ENCODE peak calls at places on chromosomes 3 and 15, in six cellular contexts. V is choroid plexus epithelial cell, F is dorsolateral prefrontal cortex, H is DND-41, W is cardiac muscle cell, E is GM20000. X is an unnamed sample.

GRCh38 chr3:85303156-85303555 is 344.4 kb downstream of the CADM2 start:
- DNase-seq in V (no peak), F (no peak), H (no peak), W (no peak), E (no peak), X (no peak)

GRCh38 chr3:132543016-132543739 is 53.9 kb upstream of the ACKR4 start:
- DNase-seq in V (peak; percentile 97), F (no peak), H (no peak), W (peak; percentile 78), E (no peak), X (no peak)

GRCh38 chr3:193134895-193135294 is 106.1 kb upstream of the PLAAT1 start:
- DNase-seq in V (no peak), F (no peak), H (no peak), W (peak; percentile 45), E (no peak), X (no peak)

GRCh38 chr3:112149136-112149535 is 16.1 kb upstream of the GCSAM start:
- DNase-seq in V (no peak), F (no peak), H (no peak), W (no peak), E (no peak), X (no peak)

GRCh38 chr3:114212646-114213045 is 24.7 kb downstream of the ZNF80 start:
- DNase-seq in V (no peak), F (no peak), H (no peak), W (no peak), E (no peak), X (no peak)

GRCh38 chr15:41620536-41621199 is 39.5 kb upstream of the MGA start:
- DNase-seq in V (no peak), F (no peak), H (no peak), W (no peak), E (peak; percentile 35), X (no peak)

GRCh38 chr15:83871808-83872559 is 218.1 kb downstream of the ADAMTSL3 start:
- DNase-seq in V (peak; percentile 78), F (no peak), H (no peak), W (peak; percentile 63), E (peak; percentile 39), X (no peak)

GRCh38 chr3:167451282-167451681 is 22.6 kb downstream of the SERPINI2 start:
- DNase-seq in V (no peak), F (no peak), H (no peak), W (no peak), E (no peak), X (no peak)

GRCh38 chr3:63986147-63986546 is 37.1 kb downstream of the PSMD6 start:
- DNase-seq in V (peak; percentile 38), F (no peak), H (no peak), W (no peak), E (no peak), X (no peak)

GRCh38 chr3:15342252-15342651 is 9.9 kb upstream of the SH3BP5 start:
- DNase-seq in V (no peak), F (no peak), H (no peak), W (no peak), E (no peak), X (no peak)

GRCh38 chr3:105539897-105540296 is 173.2 kb downstream of the ALCAM start:
- DNase-seq in V (no peak), F (no peak), H (no peak), W (no peak), E (no peak), X (no peak)

GRCh38 chr3:11136871-11137626 is 17.2 kb upstream of the HRH1 start:
- DNase-seq in V (peak; percentile 100), F (peak; percentile 64), H (no peak), W (peak; percentile 99), E (no peak), X (no peak)

GRCh38 chr15:25094519-25094918 is 139.7 kb downstream of the SNRPN start:
- DNase-seq in V (no peak), F (no peak), H (no peak), W (no peak), E (no peak), X (no peak)

GRCh38 chr3:101954361-101954760 is 105.0 kb downstream of the NFKBIZ start:
- DNase-seq in V (no peak), F (no peak), H (no peak), W (no peak), E (no peak), X (no peak)

GRCh38 chr3:64224826-64225606 is at the start of gene PRICKLE2:
- DNase-seq in V (peak; percentile 94), F (peak; percentile 83), H (no peak), W (peak; percentile 89), E (peak; percentile 47), X (peak; percentile 74)

GRCh38 chr15:45795487-45796069 is 160.7 kb downstream of the SQOR start:
- DNase-seq in V (peak; percentile 35), F (no peak), H (peak; percentile 20), W (peak; percentile 60), E (peak; percentile 22), X (no peak)

GRCh38 chr3:172208586-172209332 is 169.4 kb downstream of the FNDC3B start:
- DNase-seq in V (no peak), F (no peak), H (peak; percentile 5), W (no peak), E (no peak), X (no peak)

GRCh38 chr15:42692997-42693396 is 43.9 kb downstream of the CDAN1 start:
- DNase-seq in V (no peak), F (no peak), H (no peak), W (no peak), E (no peak), X (no peak)

GRCh38 chr3:75171632-75172230 is 492.4 kb upstream of the FRG2C start:
- DNase-seq in V (peak; percentile 49), F (no peak), H (no peak), W (peak; percentile 20), E (no peak), X (no peak)

GRCh38 chr3:10808974-10809373 is 7.1 kb upstream of the SLC6A11 start:
- DNase-seq in V (no peak), F (no peak), H (no peak), W (no peak), E (no peak), X (no peak)

GRCh38 chr3:144185291-144185690 is 213.7 kb downstream of the DIPK2A start:
- DNase-seq in V (no peak), F (no peak), H (no peak), W (no peak), E (no peak), X (no peak)

GRCh38 chr3:99875925-99876781 is 58.5 kb downstream of the CMSS1 start:
- DNase-seq in V (peak; percentile 86), F (peak; percentile 84), H (no peak), W (peak; percentile 86), E (peak; percentile 86), X (peak; percentile 79)

GRCh38 chr15:68691667-68692066 is 112.9 kb downstream of the CORO2B start:
- DNase-seq in V (no peak), F (no peak), H (no peak), W (peak; percentile 6), E (no peak), X (no peak)

GRCh38 chr3:130906374-130906995 is 12.6 kb downstream of the ATP2C1 start:
- DNase-seq in V (peak; percentile 54), F (no peak), H (no peak), W (peak; percentile 46), E (no peak), X (no peak)

GRCh38 chr3:108406661-108407206 is 103.7 kb downstream of the MYH15 start:
- DNase-seq in V (peak; percentile 86), F (no peak), H (peak; percentile 37), W (peak; percentile 82), E (peak; percentile 59), X (no peak)

GRCh38 chr3:16151109-16151508 is 23.4 kb upstream of the GALNT15 start:
- DNase-seq in V (peak; percentile 93), F (peak; percentile 68), H (no peak), W (peak; percentile 95), E (no peak), X (no peak)

GRCh38 chr3:30293621-30294240 is 312.7 kb upstream of the TGFBR2 start:
- DNase-seq in V (peak; percentile 79), F (no peak), H (no peak), W (peak; percentile 21), E (no peak), X (no peak)

GRCh38 chr3:81925385-81925784 is 163.9 kb upstream of the GBE1 start:
- DNase-seq in V (no peak), F (no peak), H (no peak), W (no peak), E (no peak), X (no peak)

GRCh38 chr15:67385971-67386370 is 131.4 kb downstream of the IQCH start:
- DNase-seq in V (peak; percentile 27), F (no peak), H (no peak), W (no peak), E (no peak), X (no peak)
- TF ChIP-seq CTCF in V (peak; percentile 48), F (no peak), H (no peak), W (peak; percentile 20), E (no peak), X (no peak)

GRCh38 chr3:71080517-71081083 is 502.9 kb downstream of the FOXP1 start:
- DNase-seq in V (no peak), F (no peak), H (no peak), W (no peak), E (no peak), X (no peak)

GRCh38 chr3:71077070-71077469 is 506.5 kb downstream of the FOXP1 start:
- DNase-seq in V (no peak), F (no peak), H (no peak), W (no peak), E (no peak), X (no peak)

GRCh38 chr3:71078723-71079525 is 504.6 kb downstream of the FOXP1 start:
- DNase-seq in V (no peak), F (no peak), H (no peak), W (no peak), E (no peak), X (no peak)

GRCh38 chr3:71076361-71076997 is 507.0 kb downstream of the FOXP1 start:
- DNase-seq in V (peak; percentile 78), F (no peak), H (no peak), W (peak; percentile 49), E (no peak), X (no peak)

GRCh38 chr3:71078199-71078598 is 505.3 kb downstream of the FOXP1 start:
- DNase-seq in V (no peak), F (no peak), H (no peak), W (no peak), E (no peak), X (no peak)
- TF ChIP-seq CTCF in V (no peak), F (no peak), H (no peak), W (no peak), E (no peak), X (no peak)

GRCh38 chr15:79195802-79196201 is 86.7 kb upstream of the ANKRD34C start:
- DNase-seq in V (no peak), F (no peak), H (no peak), W (no peak), E (no peak), X (no peak)
- TF ChIP-seq CTCF in V (peak; percentile 21), F (no peak), H (peak; percentile 22), W (no peak), E (no peak), X (peak; percentile 42)

DNA sequence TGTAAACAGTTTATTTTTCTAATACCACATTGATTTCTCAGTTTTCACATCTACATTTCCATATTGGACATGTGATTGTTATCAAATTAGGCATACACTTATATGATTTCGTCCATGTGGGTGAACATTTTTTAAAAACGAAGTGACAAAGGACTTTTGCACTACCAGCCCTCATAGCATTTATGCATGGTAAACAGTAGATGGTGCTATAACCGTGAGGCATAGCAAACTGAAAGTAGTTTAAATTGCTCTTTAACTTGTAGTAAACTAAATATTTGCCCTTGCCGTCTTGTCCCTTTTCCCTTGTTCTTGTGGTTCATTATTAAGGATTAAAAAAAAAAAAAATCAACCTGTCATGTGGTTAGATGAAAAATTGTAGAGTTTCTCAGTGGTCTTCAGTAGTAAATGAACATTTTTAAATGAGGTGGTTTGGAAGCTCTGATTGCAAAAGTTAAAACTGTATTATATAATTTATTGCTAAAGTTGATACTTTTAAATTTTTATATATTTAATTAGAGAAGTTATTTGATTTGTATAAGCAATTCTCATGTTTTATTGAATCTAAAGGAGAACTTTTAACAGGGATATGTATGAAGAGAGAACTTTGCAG is 24.0 kb downstream of the STX19 start:
- DNase-seq in V (peak; percentile 85), F (no peak), H (no peak), W (peak; percentile 82), E (peak; percentile 44), X (no peak)
- TF ChIP-seq CTCF in V (peak; percentile 79), F (peak; percentile 78), H (peak; percentile 93), W (peak; percentile 80), E (peak; percentile 50), X (peak; percentile 56)

X was measured in glutamatergic neuron.